ENCODE peak calls at places on chromosomes 4 and X, in ten cellular contexts. Y, I, A, S, L, R, C, M, G and H are unnamed samples.

GRCh38 chr4:149605601-149606378 is 209.9 kb downstream of the IQCM start:
- DNase-seq in Y (peak; percentile 24), I (no peak), A (no peak), S (no peak), L (no peak), R (no peak), C (no peak), M (no peak), G (no peak), H (no peak)

GRCh38 chrX:6968231-6968630 is 179.3 kb upstream of the STS start:
- DNase-seq in Y (no peak), I (no peak), A (no peak), S (no peak), L (no peak), R (no peak), C (no peak), M (no peak), G (no peak), H (no peak)

GRCh38 chr4:162787120-162787519 is 379.6 kb downstream of the NAF1 start:
- DNase-seq in Y (no peak), I (no peak), A (no peak), S (no peak), L (no peak), R (no peak), C (no peak), M (no peak), G (no peak), H (no peak)

GRCh38 chr4:187208641-187209040 is 485.0 kb upstream of the FAT1 start:
- DNase-seq in Y (no peak), I (no peak), A (no peak), S (no peak), L (no peak), R (no peak), C (no peak), M (no peak), G (no peak), H (no peak)

GRCh38 chr4:128861856-128862518 is 52.5 kb downstream of the JADE1 start:
- DNase-seq in Y (no peak), I (no peak), A (no peak), S (peak; percentile 20), L (no peak), R (no peak), C (no peak), M (no peak), G (no peak), H (no peak)

GRCh38 chr4:1834047-1834769 is 21.7 kb downstream of the LETM1 start:
- DNase-seq in Y (no peak), I (no peak), A (no peak), S (no peak), L (no peak), R (no peak), C (no peak), M (no peak), G (no peak), H (peak; percentile 77)

GRCh38 chrX:132367984-132368383 is 120.9 kb downstream of the MBNL3 start:
- DNase-seq in Y (no peak), I (no peak), A (no peak), S (no peak), L (no peak), R (no peak), C (no peak), M (no peak), G (no peak), H (no peak)

GRCh38 chr4:7295917-7296660 is 103.8 kb downstream of the SORCS2 start:
- DNase-seq in Y (no peak), I (no peak), A (peak; percentile 44), S (peak; percentile 42), L (no peak), R (peak; percentile 58), C (no peak), M (no peak), G (peak; percentile 32), H (no peak)

GRCh38 chr4:7066493-7066892 is 1.4 kb downstream of the GRPEL1 start:
- DNase-seq in Y (no peak), I (no peak), A (no peak), S (no peak), L (no peak), R (no peak), C (no peak), M (no peak), G (no peak), H (no peak)

GRCh38 chr4:117821834-117822233 is 212.5 kb upstream of the NDST3 start:
- DNase-seq in Y (no peak), I (no peak), A (no peak), S (no peak), L (no peak), R (no peak), C (no peak), M (no peak), G (no peak), H (no peak)

GRCh38 chrX:65406532-65406931 is 128.1 kb downstream of the LAS1L start:
- DNase-seq in Y (no peak), I (no peak), A (no peak), S (no peak), L (peak; percentile 14), R (no peak), C (no peak), M (no peak), G (no peak), H (no peak)

GRCh38 chr4:161249779-161250440 is 913.9 kb downstream of the FSTL5 start:
- DNase-seq in Y (no peak), I (no peak), A (no peak), S (no peak), L (no peak), R (no peak), C (no peak), M (no peak), G (no peak), H (no peak)